ENCODE peak calls at places on chromosomes 3 and 15, in nine cellular contexts. One of them, this sample, is unnamed.

GRCh38 chr3:183330881-183331280 is 77.8 kb downstream of the B3GNT5 start:
- DNase-seq in NCI-H774: peak; percentile 21
- DNase-seq in lung microvascular endothelial cell: no peak
- DNase-seq in GM12864: no peak
- DNase-seq in frontal cortex: no peak
- DNase-seq in MM.1S: no peak
- DNase-seq in activated naive CD4-positive, alpha-beta T cell treated with anti-CD3 and anti-CD28 coated beads for 36 hours: no peak
- DNase-seq in foreskin keratinocyte: no peak
- DNase-seq in NCI-H2029: no peak
- DNase-seq in this sample: no peak

GRCh38 chr3:31562525-31562924 is 29.8 kb downstream of the STT3B start:
- DNase-seq in lung microvascular endothelial cell: no peak
- DNase-seq in GM12864: no peak
- DNase-seq in NCI-H774: no peak
- DNase-seq in activated naive CD4-positive, alpha-beta T cell treated with anti-CD3 and anti-CD28 coated beads for 36 hours: peak; percentile 56
- DNase-seq in MM.1S: no peak
- DNase-seq in foreskin keratinocyte: no peak
- DNase-seq in NCI-H2029: no peak
- DNase-seq in frontal cortex: no peak
- DNase-seq in this sample: no peak

GRCh38 chr3:13115991-13116390 is 42.8 kb upstream of the IQSEC1 start:
- DNase-seq in NCI-H2029: no peak
- DNase-seq in NCI-H774: no peak
- DNase-seq in frontal cortex: no peak
- DNase-seq in lung microvascular endothelial cell: no peak
- DNase-seq in activated naive CD4-positive, alpha-beta T cell treated with anti-CD3 and anti-CD28 coated beads for 36 hours: no peak
- DNase-seq in MM.1S: no peak
- DNase-seq in GM12864: no peak
- DNase-seq in foreskin keratinocyte: no peak
- DNase-seq in this sample: no peak

GRCh38 chr15:87672309-87672897 is 584.1 kb downstream of the NTRK3 start:
- DNase-seq in activated naive CD4-positive, alpha-beta T cell treated with anti-CD3 and anti-CD28 coated beads for 36 hours: no peak
- DNase-seq in MM.1S: no peak
- DNase-seq in lung microvascular endothelial cell: no peak
- DNase-seq in NCI-H2029: no peak
- DNase-seq in frontal cortex: no peak
- DNase-seq in GM12864: no peak
- DNase-seq in NCI-H774: peak; percentile 17
- DNase-seq in foreskin keratinocyte: no peak
- DNase-seq in this sample: no peak

GRCh38 chr3:69016901-69017300 is 3.4 kb upstream of the EOGT start:
- DNase-seq in activated naive CD4-positive, alpha-beta T cell treated with anti-CD3 and anti-CD28 coated beads for 36 hours: no peak
- DNase-seq in foreskin keratinocyte: no peak
- DNase-seq in GM12864: no peak
- DNase-seq in NCI-H774: no peak
- DNase-seq in lung microvascular endothelial cell: peak; percentile 39
- DNase-seq in frontal cortex: no peak
- DNase-seq in MM.1S: no peak
- DNase-seq in NCI-H2029: no peak
- DNase-seq in this sample: no peak

GRCh38 chr15:78063966-78064365 is 13.5 kb downstream of the TBC1D2B start:
- DNase-seq in foreskin keratinocyte: no peak
- DNase-seq in frontal cortex: no peak
- DNase-seq in NCI-H774: no peak
- DNase-seq in lung microvascular endothelial cell: no peak
- DNase-seq in MM.1S: no peak
- DNase-seq in activated naive CD4-positive, alpha-beta T cell treated with anti-CD3 and anti-CD28 coated beads for 36 hours: no peak
- DNase-seq in NCI-H2029: no peak
- DNase-seq in GM12864: no peak
- DNase-seq in this sample: no peak

GRCh38 chr3:104584702-104585101 is 782.0 kb upstream of the ALCAM start:
- DNase-seq in NCI-H774: no peak
- DNase-seq in foreskin keratinocyte: no peak
- DNase-seq in lung microvascular endothelial cell: no peak
- DNase-seq in frontal cortex: no peak
- DNase-seq in NCI-H2029: no peak
- DNase-seq in activated naive CD4-positive, alpha-beta T cell treated with anti-CD3 and anti-CD28 coated beads for 36 hours: no peak
- DNase-seq in MM.1S: no peak
- DNase-seq in GM12864: no peak
- DNase-seq in this sample: no peak

GRCh38 chr3:175957427-175957826 is 1098.3 kb downstream of the NAALADL2 start:
- DNase-seq in MM.1S: peak; percentile 47
- DNase-seq in foreskin keratinocyte: no peak
- DNase-seq in lung microvascular endothelial cell: no peak
- DNase-seq in NCI-H2029: no peak
- DNase-seq in activated naive CD4-positive, alpha-beta T cell treated with anti-CD3 and anti-CD28 coated beads for 36 hours: no peak
- DNase-seq in frontal cortex: no peak
- DNase-seq in NCI-H774: no peak
- DNase-seq in GM12864: no peak
- DNase-seq in this sample: no peak

GRCh38 chr3:184155644-184156521 is 706 bp downstream of the DVL3 start:
- DNase-seq in MM.1S: peak; percentile 56
- DNase-seq in foreskin keratinocyte: no peak
- DNase-seq in lung microvascular endothelial cell: peak; percentile 12
- DNase-seq in frontal cortex: no peak
- DNase-seq in NCI-H2029: no peak
- DNase-seq in NCI-H774: peak; percentile 44
- DNase-seq in activated naive CD4-positive, alpha-beta T cell treated with anti-CD3 and anti-CD28 coated beads for 36 hours: peak; percentile 62
- DNase-seq in GM12864: no peak
- DNase-seq in this sample: peak; percentile 21

GRCh38 chr15:61621146-61621545 is 392.0 kb upstream of the RORA start:
- DNase-seq in NCI-H774: peak; percentile 42
- DNase-seq in foreskin keratinocyte: no peak
- DNase-seq in lung microvascular endothelial cell: peak; percentile 18
- DNase-seq in GM12864: no peak
- DNase-seq in MM.1S: peak; percentile 41
- DNase-seq in frontal cortex: no peak
- DNase-seq in activated naive CD4-positive, alpha-beta T cell treated with anti-CD3 and anti-CD28 coated beads for 36 hours: peak; percentile 32
- DNase-seq in NCI-H2029: peak; percentile 1
- DNase-seq in this sample: no peak

GRCh38 chr15:34721802-34722795 is 32.7 kb downstream of the GJD2 start:
- DNase-seq in NCI-H2029: no peak
- DNase-seq in foreskin keratinocyte: no peak
- DNase-seq in activated naive CD4-positive, alpha-beta T cell treated with anti-CD3 and anti-CD28 coated beads for 36 hours: no peak
- DNase-seq in NCI-H774: peak; percentile 32
- DNase-seq in lung microvascular endothelial cell: peak; percentile 57
- DNase-seq in MM.1S: no peak
- DNase-seq in frontal cortex: peak; percentile 52
- DNase-seq in GM12864: no peak
- DNase-seq in this sample: peak; percentile 18

GRCh38 chr3:50570508-50571279 is 1.4 kb downstream of the HEMK1 start:
- DNase-seq in frontal cortex: no peak
- DNase-seq in NCI-H774: no peak
- DNase-seq in lung microvascular endothelial cell: no peak
- DNase-seq in NCI-H2029: no peak
- DNase-seq in MM.1S: no peak
- DNase-seq in activated naive CD4-positive, alpha-beta T cell treated with anti-CD3 and anti-CD28 coated beads for 36 hours: no peak
- DNase-seq in foreskin keratinocyte: no peak
- DNase-seq in GM12864: no peak
- DNase-seq in this sample: no peak

GRCh38 chr3:195068045-195068444 is 202.9 kb downstream of the XXYLT1 start:
- DNase-seq in NCI-H2029: no peak
- DNase-seq in activated naive CD4-positive, alpha-beta T cell treated with anti-CD3 and anti-CD28 coated beads for 36 hours: no peak
- DNase-seq in GM12864: no peak
- DNase-seq in frontal cortex: no peak
- DNase-seq in lung microvascular endothelial cell: peak; percentile 62
- DNase-seq in MM.1S: no peak
- DNase-seq in foreskin keratinocyte: peak; percentile 22
- DNase-seq in NCI-H774: no peak
- DNase-seq in this sample: no peak

GRCh38 chr3:193780810-193781472 is 187.9 kb downstream of the OPA1 start:
- DNase-seq in GM12864: no peak
- DNase-seq in NCI-H2029: peak; percentile 50
- DNase-seq in lung microvascular endothelial cell: peak; percentile 89
- DNase-seq in frontal cortex: peak; percentile 52
- DNase-seq in MM.1S: peak; percentile 69
- DNase-seq in NCI-H774: peak; percentile 82
- DNase-seq in foreskin keratinocyte: peak; percentile 75
- DNase-seq in activated naive CD4-positive, alpha-beta T cell treated with anti-CD3 and anti-CD28 coated beads for 36 hours: peak; percentile 49
- DNase-seq in this sample: peak; percentile 66

GRCh38 chr15:89898146-89898545 is 4.4 kb upstream of the AP3S2 start:
- DNase-seq in lung microvascular endothelial cell: no peak
- DNase-seq in NCI-H774: no peak
- DNase-seq in GM12864: no peak
- DNase-seq in MM.1S: no peak
- DNase-seq in NCI-H2029: no peak
- DNase-seq in foreskin keratinocyte: no peak
- DNase-seq in activated naive CD4-positive, alpha-beta T cell treated with anti-CD3 and anti-CD28 coated beads for 36 hours: no peak
- DNase-seq in frontal cortex: no peak
- DNase-seq in this sample: no peak

GRCh38 chr3:149339931-149340309 is 6.5 kb upstream of the TM4SF18 start:
- DNase-seq in lung microvascular endothelial cell: peak; percentile 99
- DNase-seq in GM12864: no peak
- DNase-seq in NCI-H774: peak; percentile 73
- DNase-seq in NCI-H2029: peak; percentile 58
- DNase-seq in foreskin keratinocyte: peak; percentile 90
- DNase-seq in activated naive CD4-positive, alpha-beta T cell treated with anti-CD3 and anti-CD28 coated beads for 36 hours: no peak
- DNase-seq in MM.1S: no peak
- DNase-seq in frontal cortex: no peak
- DNase-seq in this sample: no peak

GRCh38 chr3:62329970-62330369 is 43.4 kb downstream of the FEZF2 start:
- DNase-seq in frontal cortex: no peak
- DNase-seq in lung microvascular endothelial cell: no peak
- DNase-seq in NCI-H774: no peak
- DNase-seq in MM.1S: no peak
- DNase-seq in GM12864: no peak
- DNase-seq in NCI-H2029: no peak
- DNase-seq in foreskin keratinocyte: no peak
- DNase-seq in activated naive CD4-positive, alpha-beta T cell treated with anti-CD3 and anti-CD28 coated beads for 36 hours: no peak
- DNase-seq in this sample: no peak

GRCh38 chr3:53109822-53110771 is 20.1 kb downstream of the RFT1 start:
- DNase-seq in foreskin keratinocyte: peak; percentile 66
- DNase-seq in frontal cortex: no peak
- DNase-seq in activated naive CD4-positive, alpha-beta T cell treated with anti-CD3 and anti-CD28 coated beads for 36 hours: peak; percentile 84
- DNase-seq in MM.1S: peak; percentile 95
- DNase-seq in GM12864: peak; percentile 31
- DNase-seq in NCI-H2029: no peak
- DNase-seq in NCI-H774: no peak
- DNase-seq in lung microvascular endothelial cell: peak; percentile 22
- DNase-seq in this sample: no peak

GRCh38 chr3:105791134-105791533 is 77.7 kb downstream of the CBLB start:
- DNase-seq in frontal cortex: no peak
- DNase-seq in NCI-H2029: no peak
- DNase-seq in activated naive CD4-positive, alpha-beta T cell treated with anti-CD3 and anti-CD28 coated beads for 36 hours: no peak
- DNase-seq in NCI-H774: no peak
- DNase-seq in lung microvascular endothelial cell: peak; percentile 4
- DNase-seq in foreskin keratinocyte: no peak
- DNase-seq in MM.1S: no peak
- DNase-seq in GM12864: no peak
- DNase-seq in this sample: no peak

GRCh38 chr3:188264231-188265213 is 110.6 kb downstream of the LPP start:
- DNase-seq in frontal cortex: no peak
- DNase-seq in GM12864: no peak
- DNase-seq in MM.1S: no peak
- DNase-seq in foreskin keratinocyte: no peak
- DNase-seq in lung microvascular endothelial cell: no peak
- DNase-seq in activated naive CD4-positive, alpha-beta T cell treated with anti-CD3 and anti-CD28 coated beads for 36 hours: no peak
- DNase-seq in NCI-H774: no peak
- DNase-seq in NCI-H2029: no peak
- DNase-seq in this sample: no peak

GRCh38 chr3:134388748-134389485 is 14.7 kb upstream of the AMOTL2 start:
- DNase-seq in MM.1S: no peak
- DNase-seq in lung microvascular endothelial cell: no peak
- DNase-seq in frontal cortex: no peak
- DNase-seq in foreskin keratinocyte: no peak
- DNase-seq in GM12864: no peak
- DNase-seq in activated naive CD4-positive, alpha-beta T cell treated with anti-CD3 and anti-CD28 coated beads for 36 hours: no peak
- DNase-seq in NCI-H774: no peak
- DNase-seq in NCI-H2029: no peak
- DNase-seq in this sample: no peak

GRCh38 chr3:86814918-86815655 is 175.9 kb downstream of the VGLL3 start:
- DNase-seq in activated naive CD4-positive, alpha-beta T cell treated with anti-CD3 and anti-CD28 coated beads for 36 hours: no peak
- DNase-seq in lung microvascular endothelial cell: no peak
- DNase-seq in frontal cortex: no peak
- DNase-seq in NCI-H774: no peak
- DNase-seq in GM12864: no peak
- DNase-seq in MM.1S: no peak
- DNase-seq in foreskin keratinocyte: no peak
- DNase-seq in NCI-H2029: no peak
- DNase-seq in this sample: no peak

GRCh38 chr15:35630570-35630969 is 84.6 kb upstream of the DPH6 start:
- DNase-seq in NCI-H2029: peak; percentile 2
- DNase-seq in GM12864: no peak
- DNase-seq in frontal cortex: no peak
- DNase-seq in activated naive CD4-positive, alpha-beta T cell treated with anti-CD3 and anti-CD28 coated beads for 36 hours: no peak
- DNase-seq in MM.1S: no peak
- DNase-seq in foreskin keratinocyte: peak; percentile 12
- DNase-seq in NCI-H774: peak; percentile 27
- DNase-seq in lung microvascular endothelial cell: no peak
- DNase-seq in this sample: no peak

GRCh38 chr3:89740881-89741177 is 633.4 kb downstream of the EPHA3 start:
- DNase-seq in frontal cortex: no peak
- DNase-seq in GM12864: no peak
- DNase-seq in NCI-H2029: no peak
- DNase-seq in NCI-H774: no peak
- DNase-seq in foreskin keratinocyte: no peak
- DNase-seq in MM.1S: no peak
- DNase-seq in lung microvascular endothelial cell: no peak
- DNase-seq in activated naive CD4-positive, alpha-beta T cell treated with anti-CD3 and anti-CD28 coated beads for 36 hours: no peak
- DNase-seq in this sample: no peak

GRCh38 chr15:49622561-49622960 is 1.7 kb downstream of the DTWD1 start:
- DNase-seq in lung microvascular endothelial cell: no peak
- DNase-seq in foreskin keratinocyte: no peak
- DNase-seq in activated naive CD4-positive, alpha-beta T cell treated with anti-CD3 and anti-CD28 coated beads for 36 hours: no peak
- DNase-seq in NCI-H774: no peak
- DNase-seq in MM.1S: no peak
- DNase-seq in NCI-H2029: no peak
- DNase-seq in GM12864: no peak
- DNase-seq in frontal cortex: no peak
- DNase-seq in this sample: no peak

GRCh38 chr3:191484461-191484860 is 23.5 kb downstream of the PYDC2 start:
- DNase-seq in NCI-H2029: no peak
- DNase-seq in NCI-H774: no peak
- DNase-seq in frontal cortex: no peak
- DNase-seq in MM.1S: no peak
- DNase-seq in lung microvascular endothelial cell: no peak
- DNase-seq in GM12864: no peak
- DNase-seq in foreskin keratinocyte: no peak
- DNase-seq in activated naive CD4-positive, alpha-beta T cell treated with anti-CD3 and anti-CD28 coated beads for 36 hours: no peak
- DNase-seq in this sample: no peak

GRCh38 chr15:60442763-60443162 is 36.2 kb downstream of the ICE2 start:
- DNase-seq in activated naive CD4-positive, alpha-beta T cell treated with anti-CD3 and anti-CD28 coated beads for 36 hours: no peak
- DNase-seq in GM12864: no peak
- DNase-seq in NCI-H2029: no peak
- DNase-seq in NCI-H774: no peak
- DNase-seq in lung microvascular endothelial cell: peak; percentile 7
- DNase-seq in foreskin keratinocyte: no peak
- DNase-seq in frontal cortex: no peak
- DNase-seq in MM.1S: no peak
- DNase-seq in this sample: no peak

GRCh38 chr15:54840999-54841398 is 355.7 kb downstream of the RSL24D1 start:
- DNase-seq in lung microvascular endothelial cell: no peak
- DNase-seq in NCI-H774: no peak
- DNase-seq in MM.1S: peak; percentile 11
- DNase-seq in frontal cortex: no peak
- DNase-seq in foreskin keratinocyte: no peak
- DNase-seq in GM12864: no peak
- DNase-seq in activated naive CD4-positive, alpha-beta T cell treated with anti-CD3 and anti-CD28 coated beads for 36 hours: no peak
- DNase-seq in NCI-H2029: no peak
- DNase-seq in this sample: no peak

GRCh38 chr15:90141646-90142045 is 39.4 kb upstream of the IDH2 start:
- DNase-seq in lung microvascular endothelial cell: peak; percentile 82
- DNase-seq in NCI-H2029: no peak
- DNase-seq in GM12864: no peak
- DNase-seq in NCI-H774: no peak
- DNase-seq in foreskin keratinocyte: no peak
- DNase-seq in activated naive CD4-positive, alpha-beta T cell treated with anti-CD3 and anti-CD28 coated beads for 36 hours: no peak
- DNase-seq in frontal cortex: no peak
- DNase-seq in MM.1S: no peak
- DNase-seq in this sample: no peak

GRCh38 chr3:72384602-72385001 is 463.6 kb downstream of the SHQ1 start:
- DNase-seq in activated naive CD4-positive, alpha-beta T cell treated with anti-CD3 and anti-CD28 coated beads for 36 hours: peak; percentile 20
- DNase-seq in frontal cortex: no peak
- DNase-seq in foreskin keratinocyte: no peak
- DNase-seq in NCI-H2029: no peak
- DNase-seq in MM.1S: peak; percentile 31
- DNase-seq in lung microvascular endothelial cell: no peak
- DNase-seq in GM12864: peak; percentile 27
- DNase-seq in NCI-H774: no peak
- DNase-seq in this sample: no peak

GRCh38 chr15:30990451-30991300 is 752 bp downstream of the MTMR10 start:
- DNase-seq in NCI-H2029: no peak
- DNase-seq in NCI-H774: no peak
- DNase-seq in foreskin keratinocyte: no peak
- DNase-seq in activated naive CD4-positive, alpha-beta T cell treated with anti-CD3 and anti-CD28 coated beads for 36 hours: no peak
- DNase-seq in lung microvascular endothelial cell: peak; percentile 34
- DNase-seq in GM12864: no peak
- DNase-seq in frontal cortex: peak; percentile 29
- DNase-seq in MM.1S: peak; percentile 27
- DNase-seq in this sample: no peak

This sample was measured in DMS79.